ENCODE peak calls at places on chromosomes 16 and 17, in five cellular contexts. H is HCT116, P is PC-3, M is GM23248, V is SK-N-SH. F is an unnamed sample.

GRCh38 chr17:43018932-43019331 is 3.3 kb downstream of the VAT1 start:
- DNase-seq in H (no peak), P (no peak), M (peak; percentile 24), V (no peak), F (no peak)

GRCh38 chr17:10767237-10767636 is 36.7 kb downstream of the TMEM238L start:
- DNase-seq in H (no peak), P (no peak), M (no peak), V (no peak), F (no peak)

GRCh38 chr17:50682441-50682840 is 25.3 kb downstream of the ANKRD40 start:
- DNase-seq in H (no peak), P (no peak), M (no peak), V (no peak), F (no peak)

GRCh38 chr16:46830417-46830901 is 521 bp downstream of the C16orf87 start:
- DNase-seq in H (no peak), P (peak; percentile 5), M (peak; percentile 67), V (no peak), F (peak; percentile 66)

GRCh38 chr17:48052956-48053757 is 5.0 kb downstream of the NFE2L1 start:
- DNase-seq in H (no peak), P (no peak), M (peak; percentile 45), V (peak; percentile 80), F (no peak)

GRCh38 chr17:16969931-16970906 is 1.7 kb downstream of the TNFRSF13B start:
- DNase-seq in H (no peak), P (no peak), M (no peak), V (no peak), F (peak; percentile 84)

GRCh38 chr16:84833142-84833495 is 13.3 kb downstream of the CRISPLD2 start:
- DNase-seq in H (no peak), P (no peak), M (no peak), V (no peak), F (no peak)

GRCh38 chr17:29495011-29495410 is 71.8 kb downstream of the ABHD15 start:
- DNase-seq in H (no peak), P (peak; percentile 12), M (peak; percentile 79), V (no peak), F (no peak)

GRCh38 chr17:77479817-77480508 is 339.2 kb downstream of the SEC14L1 start:
- DNase-seq in H (no peak), P (no peak), M (no peak), V (peak; percentile 95), F (peak; percentile 54)

GRCh38 chr17:17435323-17435722 is 41.5 kb upstream of the MED9 start:
- DNase-seq in H (no peak), P (peak; percentile 81), M (peak; percentile 94), V (no peak), F (no peak)

GRCh38 chr17:19238167-19238505 is 970 bp downstream of the EPN2 start:
- DNase-seq in H (no peak), P (peak; percentile 45), M (peak; percentile 65), V (peak; percentile 64), F (peak; percentile 20)

GRCh38 chr16:56525154-56525720 is 5.4 kb upstream of the BBS2 start:
- DNase-seq in H (no peak), P (no peak), M (peak; percentile 79), V (peak; percentile 36), F (no peak)

GRCh38 chr16:15682105-15682570 is 32.1 kb downstream of the NDE1 start:
- DNase-seq in H (peak; percentile 33), P (peak; percentile 72), M (peak; percentile 91), V (no peak), F (peak; percentile 25)

GRCh38 chr17:42266918-42267766 is 9.0 kb downstream of the STAT5B start:
- DNase-seq in H (peak; percentile 76), P (no peak), M (peak; percentile 84), V (no peak), F (no peak)

GRCh38 chr17:17206913-17207368 is 808 bp upstream of the PLD6 start:
- DNase-seq in H (no peak), P (no peak), M (peak; percentile 52), V (no peak), F (no peak)

GRCh38 chr16:77457046-77457445 is 22.2 kb upstream of the ADAMTS18 start:
- DNase-seq in H (no peak), P (no peak), M (no peak), V (no peak), F (no peak)

DNA sequence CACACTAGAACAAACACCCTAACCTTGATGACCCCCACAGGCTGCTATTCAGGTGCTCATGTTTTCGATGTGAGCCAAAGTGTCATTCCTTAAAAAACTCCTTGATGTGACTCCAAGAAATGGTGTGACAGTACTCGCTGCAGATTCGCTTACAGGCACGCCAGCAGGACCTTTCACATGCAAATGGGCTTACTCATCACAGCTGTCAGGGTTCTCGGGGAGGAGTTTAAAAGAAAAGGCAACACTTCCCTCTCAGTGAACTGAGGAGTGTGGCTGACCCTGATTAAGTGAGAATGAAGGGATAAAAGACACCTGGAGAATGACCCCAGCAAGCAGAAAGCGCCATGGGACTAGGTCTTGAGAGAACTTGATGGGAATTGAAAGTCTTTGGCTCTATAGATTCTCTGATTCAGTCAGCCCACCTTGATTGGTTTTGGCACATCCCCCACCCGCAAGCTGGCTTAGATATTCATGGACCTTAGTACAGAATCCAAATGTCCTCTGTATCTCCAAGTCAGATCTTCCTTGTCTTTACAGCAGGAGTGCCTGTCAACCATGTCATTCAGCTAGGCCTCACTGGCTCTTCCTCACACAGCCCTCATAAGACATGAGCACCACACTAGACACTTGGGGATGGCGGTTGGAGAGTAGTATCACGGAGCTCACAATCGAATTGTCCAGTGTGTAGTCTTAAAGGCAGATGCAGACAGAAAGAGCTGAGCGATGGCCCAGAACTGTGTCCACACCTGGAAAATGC is 82.6 kb downstream of the HIC1 start:
- DNase-seq in H (peak; percentile 34), P (no peak), M (peak; percentile 89), V (no peak), F (peak; percentile 66)
- H3K9me2 ChIP-seq in H (no peaks in the 10 kb centered on the region), P (no peaks in the 10 kb centered on the region), M (no peaks in the 10 kb centered on the region), V (no peaks in the 10 kb centered on the region), F (no peaks in the 10 kb centered on the region)

GRCh38 chr16:8326234-8326633 is 264.1 kb downstream of the TMEM114 start:
- DNase-seq in H (no peak), P (no peak), M (no peak), V (no peak), F (no peak)
- H3K9me2 ChIP-seq in H (no peaks in the 10 kb centered on the region), P (no peaks in the 10 kb centered on the region), M (no peaks in the 10 kb centered on the region), V (no peaks in the 10 kb centered on the region), F (no peaks in the 10 kb centered on the region)

GRCh38 chr17:49183801-49184200 is 26.6 kb downstream of the GNGT2 start:
- DNase-seq in H (no peak), P (no peak), M (no peak), V (no peak), F (no peak)
- H3K9me2 ChIP-seq in H (no peaks in the 10 kb centered on the region), P (no peaks in the 10 kb centered on the region), M (no peaks in the 10 kb centered on the region), V (no peaks in the 10 kb centered on the region), F (no peaks in the 10 kb centered on the region)

GRCh38 chr17:40496170-40496569 is 5.3 kb downstream of the TNS4 start:
- DNase-seq in H (no peak), P (no peak), M (no peak), V (no peak), F (no peak)
- H3K9me2 ChIP-seq in H (no peaks in the 10 kb centered on the region), P (no peaks in the 10 kb centered on the region), M (no peaks in the 10 kb centered on the region), V (no peaks in the 10 kb centered on the region), F (no peaks in the 10 kb centered on the region)